ENCODE peak calls at places on chromosomes 5 and 9, in five cellular contexts. C, V, A, M and X are unnamed samples.

GRCh38 chr9:71096431-71097108 is 24.9 kb downstream of the TRPM3 start:
- DNase-seq in M (no peak), V (no peak), A (no peak), C (no peak), X (no peak)

GRCh38 chr5:142000709-142001484 is 11.9 kb downstream of the GNPDA1 start:
- DNase-seq in V (no peak), A (no peak), C (no peak), M (no peak), X (no peak)

GRCh38 chr5:19855453-19855852 is 132.5 kb downstream of the CDH18 start:
- DNase-seq in V (no peak), A (no peak), C (no peak), M (no peak), X (no peak)

GRCh38 chr5:36607838-36608783 is 1.7 kb downstream of the SLC1A3 start:
- DNase-seq in V (no peak), C (peak), M (no peak), A (no peak), X (no peak)

GRCh38 chr9:33765411-33765810 is 29.9 kb upstream of the PRSS3 start:
- DNase-seq in V (no peak), M (no peak), A (no peak), C (peak), X (peak)

GRCh38 chr9:35905912-35906679 is at the start of gene HRCT1:
- DNase-seq in A (peak), V (peak), C (peak), M (peak), X (peak)

GRCh38 chr5:36704131-36704530 is 97.7 kb downstream of the SLC1A3 start:
- DNase-seq in M (no peak), V (no peak), A (no peak), C (no peak), X (no peak)

GRCh38 chr5:120615967-120616645 is 152.0 kb downstream of the PRR16 start:
- DNase-seq in M (peak), V (no peak), C (peak), A (no peak), X (peak)

GRCh38 chr5:68333649-68334549 is 118.3 kb downstream of the PIK3R1 start:
- DNase-seq in C (peak), V (no peak), M (peak), A (peak), X (no peak)

GRCh38 chr5:110339399-110339798 is 387.1 kb downstream of the TMEM232 start:
- DNase-seq in V (no peak), A (no peak), M (no peak), C (no peak), X (no peak)